ENCODE peak calls at places on chromosomes 11 and 22, in ten cellular contexts. T, I, W, J, G, D, Y, S, B and A are unnamed samples.

GRCh38 chr11:468493-468892 is 18.4 kb downstream of the PTDSS2 start:
- DNase-seq in T (no peak), I (no peak), W (no peak), J (no peak), G (no peak), D (no peak), Y (no peak), S (no peak), B (no peak), A (no peak)

GRCh38 chr11:95911369-95911759 is 12.5 kb downstream of the MTMR2 start:
- DNase-seq in T (no peak), I (no peak), W (no peak), J (no peak), G (no peak), D (no peak), Y (no peak), S (no peak), B (no peak), A (no peak)

GRCh38 chr22:36422287-36423014 is 34.7 kb upstream of the MYH9 start:
- DNase-seq in T (no peak), I (no peak), W (no peak), J (no peak), G (no peak), D (no peak), Y (no peak), S (no peak), B (no peak), A (no peak)

GRCh38 chr11:8239536-8240228 is 24.0 kb downstream of the LMO1 start:
- DNase-seq in T (no peak), I (no peak), W (no peak), J (no peak), G (no peak), D (no peak), Y (no peak), S (no peak), B (no peak), A (no peak)

GRCh38 chr11:97722065-97722464 is 1298.7 kb upstream of the CNTN5 start:
- DNase-seq in T (no peak), I (no peak), W (no peak), J (no peak), G (no peak), D (no peak), Y (no peak), S (no peak), B (no peak), A (no peak)

GRCh38 chr11:10540546-10540914 is 457 bp downstream of the RNF141 start:
- DNase-seq in T (no peak), I (no peak), W (no peak), J (peak; percentile 54), G (no peak), D (no peak), Y (no peak), S (no peak), B (no peak), A (no peak)

GRCh38 chr11:65560555-65561418 is 2.6 kb upstream of the LTBP3 start:
- DNase-seq in T (no peak), I (no peak), W (no peak), J (peak; percentile 82), G (no peak), D (peak; percentile 67), Y (no peak), S (no peak), B (no peak), A (no peak)

GRCh38 chr11:62902932-62903331 is 18.2 kb downstream of the CHRM1 start:
- DNase-seq in T (no peak), I (no peak), W (no peak), J (no peak), G (no peak), D (no peak), Y (no peak), S (no peak), B (no peak), A (no peak)

GRCh38 chr22:41517172-41518047 is 26.9 kb downstream of the POLR3H start:
- DNase-seq in T (peak; percentile 63), I (peak; percentile 28), W (peak; percentile 42), J (peak; percentile 19), G (peak; percentile 52), D (peak; percentile 72), Y (peak; percentile 47), S (peak; percentile 74), B (no peak), A (no peak)

GRCh38 chr22:49390954-49391353 is 436.7 kb downstream of the BRD1 start:
- DNase-seq in T (no peak), I (no peak), W (no peak), J (no peak), G (no peak), D (no peak), Y (no peak), S (no peak), B (no peak), A (no peak)

GRCh38 chr11:119756169-119756568 is 27.2 kb upstream of the NECTIN1 start:
- DNase-seq in T (no peak), I (no peak), W (no peak), J (no peak), G (no peak), D (no peak), Y (no peak), S (no peak), B (no peak), A (no peak)

GRCh38 chr11:120810251-120810650 is 213.7 kb upstream of the TBCEL start:
- DNase-seq in T (no peak), I (no peak), W (no peak), J (no peak), G (no peak), D (no peak), Y (no peak), S (no peak), B (no peak), A (no peak)

GRCh38 chr11:108863528-108863927 is 198.7 kb downstream of the DDX10 start:
- DNase-seq in T (no peak), I (no peak), W (no peak), J (no peak), G (no peak), D (no peak), Y (no peak), S (no peak), B (no peak), A (no peak)

GRCh38 chr11:70192666-70193410 is 10.3 kb upstream of the FADD start:
- DNase-seq in T (no peak), I (no peak), W (no peak), J (no peak), G (no peak), D (no peak), Y (no peak), S (no peak), B (no peak), A (no peak)

GRCh38 chr11:15988693-15989231 is 367.6 kb downstream of the SOX6 start:
- DNase-seq in T (no peak), I (no peak), W (no peak), J (no peak), G (no peak), D (no peak), Y (no peak), S (no peak), B (no peak), A (no peak)

GRCh38 chr22:30250713-30251267 is 4.2 kb upstream of the LIF start:
- DNase-seq in T (peak; percentile 94), I (no peak), W (no peak), J (peak; percentile 86), G (no peak), D (no peak), Y (no peak), S (peak; percentile 69), B (no peak), A (no peak)

GRCh38 chr11:61057615-61058014 is 44.7 kb upstream of the CD5 start:
- DNase-seq in T (no peak), I (no peak), W (no peak), J (no peak), G (no peak), D (no peak), Y (no peak), S (no peak), B (no peak), A (no peak)

GRCh38 chr11:70872950-70873735 is 379.2 kb downstream of the SHANK2 start:
- DNase-seq in T (no peak), I (no peak), W (no peak), J (no peak), G (no peak), D (no peak), Y (no peak), S (no peak), B (no peak), A (no peak)

GRCh38 chr11:73854680-73855079 is 22.0 kb downstream of the COA4 start:
- DNase-seq in T (no peak), I (no peak), W (no peak), J (no peak), G (no peak), D (no peak), Y (no peak), S (no peak), B (no peak), A (no peak)

GRCh38 chr11:123899792-123900191 is 2.2 kb upstream of the OR8D4 start:
- DNase-seq in T (no peak), I (no peak), W (no peak), J (no peak), G (no peak), D (no peak), Y (no peak), S (no peak), B (no peak), A (no peak)

GRCh38 chr11:29279716-29280115 is 737.1 kb downstream of the KCNA4 start:
- DNase-seq in T (no peak), I (no peak), W (no peak), J (no peak), G (no peak), D (no peak), Y (no peak), S (no peak), B (no peak), A (no peak)

GRCh38 chr11:44205358-44205757 is 104.6 kb downstream of the ALX4 start:
- DNase-seq in T (no peak), I (no peak), W (no peak), J (no peak), G (no peak), D (no peak), Y (no peak), S (no peak), B (no peak), A (no peak)

GRCh38 chr22:17077255-17077654 is 7.5 kb upstream of the IL17RA start:
- DNase-seq in T (no peak), I (no peak), W (peak; percentile 69), J (peak; percentile 22), G (no peak), D (no peak), Y (no peak), S (no peak), B (no peak), A (no peak)

GRCh38 chr11:3182462-3182852 is 17.3 kb upstream of the OSBPL5 start:
- DNase-seq in T (no peak), I (no peak), W (no peak), J (no peak), G (no peak), D (no peak), Y (peak; percentile 11), S (no peak), B (no peak), A (no peak)

GRCh38 chr22:25453058-25453457 is 111.4 kb upstream of the GRK3 start:
- DNase-seq in T (no peak), I (no peak), W (no peak), J (no peak), G (no peak), D (no peak), Y (no peak), S (no peak), B (no peak), A (no peak)

GRCh38 chr22:42202048-42202447 is 68.4 kb downstream of the TCF20 start:
- DNase-seq in T (no peak), I (no peak), W (no peak), J (no peak), G (no peak), D (no peak), Y (no peak), S (no peak), B (no peak), A (no peak)

GRCh38 chr11:58276151-58276550 is 8.1 kb upstream of the OR10W1 start:
- DNase-seq in T (no peak), I (no peak), W (no peak), J (no peak), G (no peak), D (no peak), Y (no peak), S (no peak), B (no peak), A (no peak)

GRCh38 chr22:44685384-44686056 is 16.5 kb upstream of the PRR5 start:
- DNase-seq in T (no peak), I (peak; percentile 62), W (no peak), J (peak; percentile 72), G (peak; percentile 73), D (no peak), Y (peak; percentile 80), S (peak; percentile 89), B (peak; percentile 75), A (no peak)